ENCODE peak calls at places on chromosomes 11 and 22, in six cellular contexts. M, Z, K, V, S and X are unnamed samples.

GRCh38 chr11:103488021-103488420 is 378.8 kb downstream of the DYNC2H1 start:
- DNase-seq in S (no peak), M (no peak), K (no peak), Z (no peak), V (no peak), X (no peak)

GRCh38 chr22:37254206-37254866 is 10.3 kb upstream of the RAC2 start:
- DNase-seq in Z (peak; percentile 31), S (no peak), V (peak; percentile 79), K (peak; percentile 72), M (no peak), X (no peak)

GRCh38 chr11:112928136-112928535 is 33.1 kb upstream of the NCAM1 start:
- DNase-seq in K (no peak), S (no peak), Z (no peak), M (no peak), V (no peak), X (no peak)

GRCh38 chr11:36409152-36409713 is 100.8 kb downstream of the TRAF6 start:
- DNase-seq in V (peak; percentile 78), Z (no peak), M (no peak), K (no peak), S (peak; percentile 14), X (no peak)

GRCh38 chr22:35444685-35445399 is 44.9 kb downstream of the MCM5 start:
- DNase-seq in Z (no peak), K (no peak), S (no peak), M (no peak), V (no peak), X (no peak)

GRCh38 chr11:78586452-78587046 is 11.9 kb upstream of the NARS2 start:
- DNase-seq in V (no peak), K (peak; percentile 23), Z (no peak), S (peak; percentile 49), M (no peak), X (no peak)

GRCh38 chr22:19879996-19880785 is 25.5 kb upstream of the GNB1L start:
- DNase-seq in V (no peak), K (no peak), Z (peak; percentile 30), S (no peak), M (peak; percentile 67), X (no peak)

GRCh38 chr11:46050065-46050464 is 71.2 kb downstream of the PHF21A start:
- DNase-seq in Z (peak; percentile 44), M (peak; percentile 66), V (peak; percentile 93), K (peak; percentile 89), S (no peak), X (peak; percentile 2)

GRCh38 chr22:42328130-42328821 is 57.8 kb upstream of the TCF20 start:
- DNase-seq in K (no peak), Z (no peak), S (no peak), V (no peak), M (no peak), X (no peak)

GRCh38 chr11:123461164-123461563 is 31.1 kb downstream of the GRAMD1B start:
- DNase-seq in V (no peak), S (no peak), Z (no peak), M (no peak), K (no peak), X (no peak)

GRCh38 chr11:121714356-121714755 is 261.6 kb upstream of the SORL1-AS1 start:
- DNase-seq in V (no peak), K (peak; percentile 45), S (no peak), M (no peak), Z (no peak), X (no peak)

GRCh38 chr11:116207349-116207748 is 565.4 kb downstream of the BUD13 start:
- DNase-seq in Z (no peak), M (no peak), K (no peak), V (no peak), S (no peak), X (no peak)

GRCh38 chr11:84901986-84902385 is 725.2 kb downstream of the DLG2 start:
- DNase-seq in S (no peak), M (no peak), K (peak; percentile 37), Z (no peak), V (peak; percentile 1), X (no peak)

GRCh38 chr11:118621071-118621815 is 13.8 kb downstream of the PHLDB1 start:
- DNase-seq in K (peak; percentile 94), M (peak; percentile 87), V (peak; percentile 92), Z (peak; percentile 84), S (no peak), X (peak; percentile 69)

GRCh38 chr22:17542452-17542851 is 20.8 kb upstream of the SLC25A18 start:
- DNase-seq in V (no peak), S (no peak), Z (no peak), K (no peak), M (no peak), X (no peak)

GRCh38 chr22:47069270-47069669 is 306.8 kb downstream of the TBC1D22A start:
- DNase-seq in M (no peak), Z (no peak), S (no peak), K (no peak), V (no peak), X (no peak)

GRCh38 chr11:70707821-70708220 is 309.5 kb downstream of the CTTN start:
- DNase-seq in K (no peak), Z (no peak), S (no peak), V (no peak), M (no peak), X (no peak)

GRCh38 chr11:64245797-64246623 is 733 bp downstream of the PPP1R14B start:
- DNase-seq in K (peak; percentile 97), S (peak; percentile 64), Z (peak; percentile 76), V (peak; percentile 84), M (no peak), X (no peak)

GRCh38 chr22:45867118-45867905 is 109.7 kb downstream of the WNT7B start:
- DNase-seq in V (peak; percentile 43), Z (peak; percentile 63), K (peak; percentile 64), M (peak; percentile 76), S (no peak), X (peak; percentile 44)
- TF ChIP-seq CTCF in V (no peak), Z (peak; percentile 33), K (peak; percentile 12), M (peak; percentile 62), S (no peak), X (peak; percentile 46)

DNA sequence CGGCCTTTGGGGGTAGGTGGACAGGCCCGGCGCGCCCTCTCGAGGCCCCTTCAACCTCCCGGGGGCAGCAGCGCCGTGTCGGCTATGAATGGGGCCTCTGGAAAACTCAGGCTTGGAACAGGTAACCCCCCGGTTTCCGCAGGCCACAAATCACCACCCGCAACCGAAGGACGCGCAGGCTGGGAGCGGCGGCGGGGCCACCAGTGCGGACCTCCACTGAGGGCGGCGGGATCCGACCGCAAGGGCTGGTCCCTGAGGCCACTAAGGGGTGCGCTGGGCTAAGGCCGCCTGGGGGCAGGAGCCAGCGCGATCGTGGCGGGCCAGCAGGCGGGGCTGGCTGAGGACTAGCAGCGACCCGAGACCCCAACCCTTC is 695 bp upstream of the ATF4 start:
- DNase-seq in V (peak; percentile 68), Z (no peak), S (peak; percentile 50), M (no peak), K (peak; percentile 86), X (no peak)
- TF ChIP-seq CTCF in V (peak; percentile 17), Z (peak; percentile 41), S (peak; percentile 66), M (peak; percentile 53), K (peak; percentile 20), X (peak; percentile 44)

DNA sequence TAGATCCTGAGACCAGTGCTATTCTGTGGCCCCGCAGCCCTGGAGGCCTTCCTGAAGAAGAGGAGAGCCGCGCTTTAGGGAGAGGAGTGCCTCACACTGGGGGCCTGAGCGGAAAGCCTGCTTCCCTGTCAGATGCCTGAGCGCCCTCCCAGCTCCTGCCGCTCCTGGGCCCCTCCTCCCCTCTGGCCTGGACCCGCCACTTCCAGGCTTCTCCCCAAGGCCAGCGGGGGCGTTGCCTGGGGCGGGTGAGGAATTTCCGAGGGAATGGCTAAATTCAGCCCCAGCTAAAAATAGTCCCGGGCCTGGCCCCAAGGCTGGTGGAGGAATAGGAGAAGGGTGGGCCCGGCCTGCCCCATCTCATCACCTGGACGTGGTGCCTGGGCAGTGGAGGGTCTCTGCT is 15.4 kb downstream of the ARHGEF17 start:
- DNase-seq in Z (peak; percentile 66), S (no peak), V (peak; percentile 87), M (no peak), K (peak; percentile 85), X (peak; percentile 48)
- TF ChIP-seq CTCF in Z (no peak), S (no peak), V (no peak), M (no peak), K (no peak), X (no peak)

GRCh38 chr22:23116506-23117263 is 25.1 kb downstream of the RSPH14 start:
- DNase-seq in M (no peak), Z (no peak), K (no peak), S (no peak), V (no peak), X (no peak)
- TF ChIP-seq CTCF in M (no peak), Z (no peak), K (no peak), S (no peak), V (no peak), X (no peak)

DNA sequence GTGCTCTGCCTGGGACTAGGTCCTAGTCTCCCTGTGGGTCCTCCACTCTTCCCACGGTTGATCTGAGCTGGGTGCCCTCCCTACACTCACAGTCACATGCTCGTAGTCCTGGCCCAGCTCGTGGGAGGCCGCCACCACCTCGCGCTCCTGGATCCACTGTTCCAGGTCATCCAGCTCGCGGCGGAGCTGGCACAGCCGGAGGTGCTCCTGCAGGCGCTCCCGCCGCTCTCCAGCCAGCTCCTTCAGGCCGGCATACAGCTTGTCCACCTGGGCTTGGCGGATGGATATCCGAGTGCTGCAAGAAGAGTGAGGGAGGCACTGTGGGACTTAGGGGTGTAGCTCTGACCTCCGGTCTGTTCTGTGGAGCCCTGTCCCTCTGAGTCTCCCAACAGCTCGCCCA is 14.8 kb upstream of the RBM4B start:
- DNase-seq in M (no peak), K (no peak), Z (no peak), V (no peak), S (no peak), X (no peak)
- TF ChIP-seq CTCF in M (no peak), K (no peak), Z (no peak), V (no peak), S (no peak), X (no peak)

DNA sequence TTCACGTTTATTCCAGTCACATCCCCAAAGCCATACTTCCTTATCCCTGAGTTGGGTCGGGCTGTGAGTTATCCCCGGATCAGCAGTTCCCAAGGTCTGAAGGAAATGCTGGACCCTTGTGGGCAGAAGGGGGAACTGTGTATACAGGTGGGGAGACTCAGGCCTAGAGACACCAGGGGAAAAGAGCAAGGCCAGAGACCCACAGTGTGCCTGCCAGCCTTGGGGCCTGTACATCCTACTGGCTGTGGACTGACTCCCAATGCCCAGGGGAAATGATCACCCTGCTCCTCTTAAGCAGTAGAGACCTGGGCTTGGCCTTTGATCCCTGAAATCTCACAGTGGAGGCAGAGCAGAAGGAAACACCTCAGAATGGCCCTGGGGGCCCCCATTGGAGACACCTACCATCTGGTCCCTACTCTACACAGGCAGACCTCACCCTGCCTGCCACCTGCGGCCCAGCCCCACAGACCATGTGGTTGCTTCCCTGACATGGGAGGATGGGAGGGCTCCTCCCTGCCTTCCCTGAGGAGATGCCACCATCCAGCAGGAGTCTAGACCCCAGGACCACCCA is 1.3 kb downstream of the SELENOM start:
- DNase-seq in V (no peak), K (peak; percentile 49), Z (no peak), S (no peak), M (no peak), X (no peak)
- TF ChIP-seq CTCF in V (peak; percentile 23), K (no peak), Z (no peak), S (no peak), M (no peak), X (no peak)